ENCODE peak calls at places on chromosome 18, in five cellular contexts. I is IMR-90, J is keratinocyte, O is kidney, D is astrocyte. C is an unnamed sample.

GRCh38 chr18:67081866-67082265 is 434.7 kb downstream of the DSEL start:
- DNase-seq in I (no peak), J (no peak), O (no peak), D (no peak), C (no peak)

GRCh38 chr18:33201509-33201926 is 239.0 kb downstream of the CCDC178 start:
- DNase-seq in I (no peak), J (no peak), O (no peak), D (peak; percentile 32), C (peak; percentile 72)

GRCh38 chr18:59696311-59697235 is 650 bp downstream of the CCBE1 start:
- DNase-seq in I (peak; percentile 59), J (no peak), O (no peak), D (peak; percentile 59), C (peak; percentile 67)

GRCh38 chr18:616380-616995 is 19.7 kb downstream of the CLUL1 start:
- DNase-seq in I (peak; percentile 58), J (no peak), O (no peak), D (peak; percentile 15), C (peak; percentile 47)

GRCh38 chr18:60010984-60011383 is 111.2 kb downstream of the PMAIP1 start:
- DNase-seq in I (no peak), J (no peak), O (peak; percentile 52), D (no peak), C (no peak)

GRCh38 chr18:74742573-74742972 is 144.9 kb downstream of the ZNF407 start:
- DNase-seq in I (peak; percentile 56), J (no peak), O (no peak), D (peak; percentile 60), C (no peak)

GRCh38 chr18:34342960-34343359 is 118.2 kb upstream of the NOL4 start:
- DNase-seq in I (peak; percentile 28), J (no peak), O (no peak), D (peak; percentile 84), C (no peak)

GRCh38 chr18:7919565-7919964 is 352.4 kb downstream of the PTPRM start:
- DNase-seq in I (no peak), J (no peak), O (no peak), D (no peak), C (no peak)

GRCh38 chr18:7601249-7601620 is 34.1 kb downstream of the PTPRM start:
- DNase-seq in I (peak; percentile 63), J (no peak), O (no peak), D (peak; percentile 90), C (no peak)

DNA sequence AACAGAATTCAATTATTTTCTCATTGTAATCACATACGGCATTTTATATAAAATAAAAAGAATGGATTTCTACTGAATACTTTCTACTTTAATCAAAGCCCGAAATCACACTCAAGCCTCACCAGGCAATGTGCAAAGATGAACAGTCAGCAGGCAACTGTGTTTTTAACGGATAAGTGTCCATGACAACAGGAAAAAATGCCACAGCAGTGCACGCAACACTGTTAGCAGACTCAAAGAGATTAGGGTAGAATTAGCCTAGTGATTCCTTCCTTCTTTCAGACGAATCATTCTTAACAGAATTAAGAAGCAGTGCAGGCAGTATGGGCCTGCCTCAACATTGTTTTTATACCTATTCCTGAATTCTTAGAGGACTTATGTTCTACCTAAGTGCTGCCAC is 135.6 kb downstream of the CDH2 start:
- DNase-seq in I (peak; percentile 53), J (no peak), O (no peak), D (peak; percentile 83), C (peak; percentile 87)
- H3K9ac ChIP-seq in I (no peak overlapping the region), J (no peak overlapping the region), O (no peak overlapping the region), D (peak overlapping the region; percentile 56), C (no peak overlapping the region)

DNA sequence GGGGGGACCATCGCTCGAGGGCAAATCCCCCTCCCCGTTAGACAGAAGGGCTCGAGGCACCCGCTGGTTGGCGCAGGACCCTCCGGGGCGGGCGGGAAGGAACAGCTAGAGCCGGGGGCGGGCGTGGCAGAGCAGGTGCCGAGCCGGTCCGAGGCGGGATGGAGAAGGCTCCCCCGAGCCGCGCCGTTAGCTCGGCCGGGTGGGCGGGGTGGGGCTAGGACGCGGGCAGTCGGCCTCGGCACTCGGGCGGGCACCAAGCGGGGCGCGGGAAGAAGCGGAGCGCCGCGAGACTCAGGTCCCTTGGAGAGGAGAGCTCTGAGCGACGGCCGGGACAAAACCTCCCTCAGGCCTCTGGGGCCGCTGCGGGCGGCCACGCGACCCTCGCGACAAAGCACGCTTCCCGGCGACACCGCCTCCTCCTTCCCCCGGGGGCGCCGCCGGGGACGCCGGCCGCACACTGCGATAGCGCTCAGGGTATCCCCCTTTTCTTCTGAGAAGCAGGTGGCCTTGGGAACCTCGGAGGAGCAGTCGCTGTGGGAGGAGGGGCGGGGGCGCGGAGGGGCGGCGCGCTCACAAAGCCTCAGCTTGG is 694 bp downstream of the FHOD3 start:
- DNase-seq in I (no peak), J (no peak), O (peak; percentile 80), D (no peak), C (peak; percentile 85)
- H3K9ac ChIP-seq in I (peak overlapping the region; percentile 87), J (peak overlapping the region; percentile 53), O (peak overlapping the region; percentile 8), D (peak overlapping the region; percentile 75), C (peak overlapping the region; percentile 85)

DNA sequence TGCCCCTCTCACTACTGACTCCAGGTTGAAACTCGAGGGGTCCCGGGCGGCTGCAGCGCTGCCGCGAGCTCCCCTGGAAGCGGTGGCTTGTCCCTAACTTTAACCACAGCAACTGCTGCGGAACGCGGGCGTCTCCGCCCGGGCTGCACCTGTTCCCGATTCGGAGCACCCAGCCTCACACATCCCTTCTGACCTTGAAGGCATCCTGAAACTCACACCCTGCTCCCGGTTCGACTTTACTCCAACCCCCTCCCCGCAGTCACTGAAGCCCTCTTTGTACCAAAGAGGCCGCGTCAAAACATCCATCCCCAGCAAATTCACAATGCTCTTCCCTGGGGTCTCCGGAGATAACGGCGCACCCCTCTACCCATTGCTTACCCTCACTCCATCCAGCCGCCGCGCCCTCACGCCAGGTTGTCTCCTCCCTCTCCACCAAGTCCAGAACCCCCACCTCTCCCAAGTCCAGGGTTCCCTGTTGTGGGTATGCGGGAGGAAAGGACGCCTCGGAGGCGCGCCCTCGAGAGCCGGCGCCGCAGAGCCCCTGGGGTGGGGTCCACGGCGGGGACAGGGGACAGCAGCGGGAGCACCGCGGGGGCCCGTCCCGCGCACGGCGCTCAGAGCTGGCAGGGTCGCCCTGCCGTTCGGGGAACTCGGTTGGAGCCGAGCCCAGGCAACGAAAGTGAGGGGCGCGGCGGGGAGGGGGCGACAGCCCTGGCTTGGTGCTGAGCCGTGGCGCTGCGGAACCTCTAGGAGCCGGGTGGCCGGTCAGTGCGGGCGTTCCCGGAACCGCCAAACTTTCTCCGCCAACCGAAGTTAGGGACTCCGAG is 938 bp downstream of the MYO5B start:
- DNase-seq in I (no peak), J (no peak), O (peak; percentile 72), D (no peak), C (peak; percentile 58)
- H3K9ac ChIP-seq in I (no peak overlapping the region), J (peak overlapping the region; percentile 37), O (no peak overlapping the region), D (no peak overlapping the region), C (no peak overlapping the region)

GRCh38 chr18:11322716-11323115 is 173.3 kb upstream of the PIEZO2 start:
- DNase-seq in I (no peak), J (no peak), O (peak; percentile 26), D (no peak), C (no peak)
- H3K9ac ChIP-seq in I (no peak overlapping the region), J (no peak overlapping the region), O (no peak overlapping the region), D (peak overlapping the region; percentile 35), C (no peak overlapping the region)

DNA sequence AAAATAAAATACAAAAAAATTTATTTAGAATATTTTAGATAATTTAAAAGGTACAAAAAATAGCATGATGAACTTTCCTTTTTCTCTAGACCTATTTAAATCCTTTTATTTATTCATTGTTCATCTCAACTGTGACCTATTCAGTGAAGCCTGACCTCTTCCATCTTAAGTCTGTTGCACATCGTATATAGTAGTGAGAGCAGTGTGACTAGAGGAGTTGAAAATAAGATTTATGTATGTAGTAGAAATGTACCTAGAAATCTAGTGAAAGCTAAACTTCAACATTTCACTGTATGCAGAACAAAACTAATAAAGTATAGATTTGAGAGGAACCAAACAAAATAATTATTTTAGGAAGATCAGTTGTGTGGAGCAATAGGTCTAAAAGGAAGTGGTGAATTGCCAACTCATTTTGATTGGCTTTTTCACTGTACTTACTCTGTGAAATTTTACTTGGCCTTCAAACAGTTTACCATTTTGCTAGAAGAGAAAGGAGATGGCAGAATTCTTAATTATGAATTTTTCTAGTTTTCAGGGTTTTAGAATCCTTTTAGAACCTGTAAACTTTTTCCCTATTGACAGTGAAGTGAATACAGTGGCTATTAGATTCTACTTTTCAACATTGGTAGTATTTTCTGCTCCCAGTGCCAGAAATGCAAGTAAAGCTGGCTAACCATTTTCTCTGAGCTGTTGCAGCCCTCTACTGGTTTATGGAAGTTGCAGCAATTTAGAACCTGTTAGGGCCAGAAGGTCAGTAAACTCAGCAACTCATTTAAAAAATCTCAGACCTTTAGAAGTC is 11.1 kb downstream of the ANKRD12 start:
- DNase-seq in I (peak; percentile 81), J (no peak), O (no peak), D (peak; percentile 54), C (peak; percentile 62)
- H3K9ac ChIP-seq in I (peak overlapping the region; percentile 50), J (no peak overlapping the region), O (no peak overlapping the region), D (peak overlapping the region; percentile 13), C (no peak overlapping the region)

GRCh38 chr18:47174545-47175116 is 1.5 kb downstream of the IER3IP1 start:
- DNase-seq in I (no peak), J (no peak), O (no peak), D (no peak), C (no peak)
- H3K9ac ChIP-seq in I (no peak overlapping the region), J (peak overlapping the region; percentile 95), O (no peak overlapping the region), D (peak overlapping the region; percentile 99), C (no peak overlapping the region)

GRCh38 chr18:31680836-31681568 is 3.4 kb downstream of the B4GALT6 start:
- DNase-seq in I (no peak), J (no peak), O (no peak), D (no peak), C (no peak)
- H3K9ac ChIP-seq in I (no peak overlapping the region), J (no peak overlapping the region), O (no peak overlapping the region), D (no peak overlapping the region), C (no peak overlapping the region)

DNA sequence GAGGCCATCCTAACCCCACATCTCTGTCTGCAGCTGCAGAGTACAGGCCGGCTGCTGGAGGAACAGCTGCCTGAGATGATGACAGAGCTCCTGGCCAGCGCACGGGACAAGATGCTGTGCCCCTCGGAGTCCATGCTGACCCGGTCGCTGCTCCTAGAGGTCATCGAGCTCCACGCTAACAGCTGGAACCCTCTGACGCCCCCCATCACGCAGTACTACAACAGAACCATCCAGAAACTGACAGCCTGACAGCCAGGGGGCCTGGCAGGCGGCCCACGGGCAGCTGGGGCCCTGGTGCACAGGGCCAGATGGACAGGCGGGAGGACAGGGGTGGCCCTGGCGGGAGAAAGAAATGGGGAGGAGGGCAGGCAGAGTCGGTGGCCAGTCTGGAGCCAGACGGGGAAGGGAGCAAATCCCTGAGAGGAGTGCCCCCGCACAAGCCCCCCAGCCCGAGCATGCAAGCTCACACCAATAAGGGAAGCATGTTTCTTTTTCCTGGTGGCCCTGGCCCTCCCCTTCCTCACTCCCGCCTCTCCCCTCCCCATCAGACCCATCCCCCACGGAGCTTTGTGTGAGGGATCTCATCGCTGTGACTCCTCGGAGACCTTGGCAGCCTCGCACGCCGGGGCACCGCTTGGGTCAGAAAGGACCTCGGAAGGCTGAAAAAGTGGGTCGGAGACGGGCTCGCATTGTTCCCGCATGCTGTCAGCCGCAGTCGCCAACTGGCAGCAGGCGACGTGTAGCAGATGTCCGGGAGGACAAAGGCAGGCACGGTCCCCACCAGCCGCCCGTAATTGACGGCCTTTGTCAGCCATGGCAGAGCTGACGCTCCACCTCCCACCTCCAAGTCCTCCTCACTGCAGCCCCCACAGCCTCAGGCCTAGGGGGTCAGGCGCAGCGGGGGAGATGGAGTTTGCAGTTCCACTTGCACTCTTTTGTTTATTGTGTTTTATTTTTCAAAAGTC is 91.2 kb downstream of the SMAD7 start:
- DNase-seq in I (no peak), J (no peak), O (peak; percentile 92), D (no peak), C (peak; percentile 92)
- H3K9ac ChIP-seq in I (no peak overlapping the region), J (no peak overlapping the region), O (no peak overlapping the region), D (peak overlapping the region; percentile 38), C (no peak overlapping the region)

GRCh38 chr18:64032312-64032711 is 62.4 kb downstream of the SERPINB8 start:
- DNase-seq in I (no peak), J (no peak), O (no peak), D (no peak), C (no peak)
- H3K9ac ChIP-seq in I (no peak overlapping the region), J (no peak overlapping the region), O (no peak overlapping the region), D (no peak overlapping the region), C (no peak overlapping the region)

C was measured in neural progenitor cell.